ENCODE peak calls at places on chromosomes 3 and 15, in five cellular contexts. S is erythroblast, N is body of pancreas, V is GM12878, X is breast epithelium. P is an unnamed sample.

GRCh38 chr3:65729553-65729952 is 309.2 kb downstream of the MAGI1 start:
- DNase-seq in N (peak; percentile 51), S (no peak), V (no peak), X (no peak), P (no peak)

GRCh38 chr3:8813411-8813810 is 44.0 kb upstream of the OXTR start:
- DNase-seq in X (no peak), N (no peak), V (no peak), S (no peak), P (no peak)

GRCh38 chr15:71739355-71739754 is 71.0 kb upstream of the NR2E3 start:
- DNase-seq in X (no peak), N (no peak), V (no peak), S (no peak), P (no peak)

GRCh38 chr3:151112731-151113130 is 27.3 kb downstream of the MED12L start:
- DNase-seq in V (no peak), X (no peak), S (no peak), N (no peak), P (no peak)

GRCh38 chr3:190718097-190718496 is 144.4 kb downstream of the GMNC start:
- DNase-seq in S (no peak), X (no peak), V (no peak), N (no peak), P (no peak)

GRCh38 chr3:184508938-184509337 is 52.6 kb upstream of the EPHB3 start:
- DNase-seq in X (no peak), S (no peak), N (no peak), V (no peak), P (no peak)

GRCh38 chr3:60101628-60102027 is 1051.8 kb upstream of the CFAP20DC start:
- DNase-seq in N (peak; percentile 75), X (no peak), S (no peak), V (no peak), P (peak; percentile 50)

GRCh38 chr15:58182460-58183163 is 44.4 kb downstream of the AQP9 start:
- DNase-seq in S (peak; percentile 29), N (peak; percentile 41), X (no peak), V (no peak), P (peak; percentile 14)

GRCh38 chr3:181868576-181868975 is 156.9 kb downstream of the SOX2 start:
- DNase-seq in S (no peak), V (no peak), X (no peak), N (no peak), P (no peak)

GRCh38 chr15:31216210-31216911 is 110.3 kb upstream of the KLF13 start:
- DNase-seq in S (peak; percentile 93), V (no peak), X (peak; percentile 81), N (peak; percentile 86), P (peak; percentile 96)

GRCh38 chr3:25151497-25151896 is 276.6 kb upstream of the RARB start:
- DNase-seq in N (no peak), S (no peak), V (no peak), X (no peak), P (no peak)

GRCh38 chr3:12724794-12725193 is 34.3 kb downstream of the TMEM40 start:
- DNase-seq in X (no peak), V (no peak), S (no peak), N (no peak), P (no peak)

GRCh38 chr15:52657338-52657737 is 21.9 kb downstream of the ATOSA start:
- DNase-seq in V (no peak), S (no peak), X (no peak), N (no peak), P (no peak)

GRCh38 chr3:191412764-191413163 is 48.2 kb upstream of the PYDC2 start:
- DNase-seq in S (no peak), N (no peak), V (no peak), X (no peak), P (no peak)

GRCh38 chr3:140927711-140928110 is 13.9 kb upstream of the SLC25A36 start:
- DNase-seq in S (no peak), V (no peak), N (no peak), X (no peak), P (no peak)

GRCh38 chr15:90201944-90202375 is 830 bp downstream of the SEMA4B start:
- DNase-seq in V (no peak), N (no peak), S (no peak), X (no peak), P (no peak)

GRCh38 chr3:133964547-133964946 is 65.2 kb downstream of the SLCO2A1 start:
- DNase-seq in X (no peak), N (no peak), V (no peak), S (no peak), P (no peak)

GRCh38 chr15:40762919-40763800 is 708 bp upstream of the GCHFR start:
- DNase-seq in V (no peak), S (peak; percentile 74), X (peak; percentile 82), N (peak; percentile 84), P (peak; percentile 85)

GRCh38 chr15:85289677-85290365 is 90.6 kb upstream of the AKAP13 start:
- DNase-seq in S (peak; percentile 11), V (no peak), N (peak; percentile 82), X (no peak), P (peak; percentile 40)

GRCh38 chr15:92780816-92781215 is 119.3 kb upstream of the CHD2 start:
- DNase-seq in S (no peak), N (no peak), V (no peak), X (no peak), P (no peak)

GRCh38 chr15:92781925-92782453 is 118.1 kb upstream of the CHD2 start:
- DNase-seq in V (no peak), N (no peak), X (no peak), S (no peak), P (no peak)

DNA sequence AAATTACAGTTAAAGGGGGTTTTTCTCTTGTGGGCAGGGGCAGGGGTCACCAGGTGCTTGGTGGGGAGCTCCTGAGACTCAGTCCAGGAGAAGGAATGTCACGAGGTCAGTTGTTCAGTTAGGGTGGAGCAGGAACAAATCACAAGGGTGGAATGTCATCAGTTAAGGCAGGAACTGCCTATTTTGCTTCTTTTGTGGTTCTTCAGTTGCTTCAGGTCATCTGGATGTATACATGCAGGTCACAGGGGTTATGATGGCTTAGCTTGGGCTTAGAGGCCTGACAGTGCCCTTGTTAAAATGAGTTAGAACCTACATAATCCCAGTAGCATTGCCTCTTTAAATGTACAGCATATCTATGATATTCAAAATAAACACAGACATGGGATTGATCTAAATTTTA is 120.2 kb upstream of the CHD2 start:
- DNase-seq in S (no peak), V (no peak), X (no peak), N (no peak), P (no peak)
- TF ChIP-seq POLR2A in S (no peak), V (no peak), X (no peak), N (no peak), P (no peak)

GRCh38 chr3:36944641-36945270 is at the start of gene TRANK1:
- DNase-seq in X (peak; percentile 54), V (no peak), N (peak; percentile 64), S (peak; percentile 93), P (peak; percentile 71)
- TF ChIP-seq POLR2A in X (no peak), V (no peak), N (no peak), S (peak; percentile 96), P (peak; percentile 60)

DNA sequence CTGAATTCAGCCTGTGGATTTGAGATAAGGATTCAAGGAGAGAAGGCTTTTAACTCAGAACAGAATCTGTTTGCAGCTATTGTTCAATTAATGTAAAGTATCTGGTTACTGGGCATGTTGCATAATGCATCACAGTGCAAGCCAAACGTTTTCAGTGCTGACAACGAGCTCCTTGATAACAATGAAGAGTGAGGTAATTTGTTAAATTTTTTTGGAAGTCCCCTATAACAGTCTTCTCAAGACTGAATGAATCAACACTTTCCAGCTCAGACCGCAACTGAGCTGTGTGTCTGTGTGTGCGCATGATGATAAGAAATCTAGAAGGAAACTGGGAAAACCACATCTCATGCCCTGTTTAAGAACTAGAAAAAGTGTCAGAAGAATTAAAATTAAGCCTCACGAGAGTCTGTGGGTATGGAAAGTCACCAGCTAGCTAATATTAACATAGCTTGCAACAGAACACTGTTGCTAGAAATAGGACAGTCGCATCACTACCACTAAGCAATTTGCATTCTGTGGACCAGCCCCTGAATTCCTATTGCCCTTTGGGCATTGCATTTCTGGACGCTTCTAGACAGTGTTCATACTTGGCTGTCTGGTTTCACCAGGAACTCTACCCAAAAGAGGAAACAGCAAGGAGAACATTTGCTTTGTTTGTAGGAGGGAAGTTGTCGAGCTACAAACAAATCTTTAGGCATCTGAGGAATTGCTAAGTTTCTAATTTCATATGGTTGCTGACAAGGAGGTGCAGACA is 43.7 kb upstream of the ATP2C1 start:
- DNase-seq in X (no peak), N (peak; percentile 50), S (peak; percentile 94), V (peak; percentile 95), P (no peak)
- TF ChIP-seq POLR2A in X (no peak), N (no peak), S (peak; percentile 90), V (peak; percentile 56), P (no peak)

DNA sequence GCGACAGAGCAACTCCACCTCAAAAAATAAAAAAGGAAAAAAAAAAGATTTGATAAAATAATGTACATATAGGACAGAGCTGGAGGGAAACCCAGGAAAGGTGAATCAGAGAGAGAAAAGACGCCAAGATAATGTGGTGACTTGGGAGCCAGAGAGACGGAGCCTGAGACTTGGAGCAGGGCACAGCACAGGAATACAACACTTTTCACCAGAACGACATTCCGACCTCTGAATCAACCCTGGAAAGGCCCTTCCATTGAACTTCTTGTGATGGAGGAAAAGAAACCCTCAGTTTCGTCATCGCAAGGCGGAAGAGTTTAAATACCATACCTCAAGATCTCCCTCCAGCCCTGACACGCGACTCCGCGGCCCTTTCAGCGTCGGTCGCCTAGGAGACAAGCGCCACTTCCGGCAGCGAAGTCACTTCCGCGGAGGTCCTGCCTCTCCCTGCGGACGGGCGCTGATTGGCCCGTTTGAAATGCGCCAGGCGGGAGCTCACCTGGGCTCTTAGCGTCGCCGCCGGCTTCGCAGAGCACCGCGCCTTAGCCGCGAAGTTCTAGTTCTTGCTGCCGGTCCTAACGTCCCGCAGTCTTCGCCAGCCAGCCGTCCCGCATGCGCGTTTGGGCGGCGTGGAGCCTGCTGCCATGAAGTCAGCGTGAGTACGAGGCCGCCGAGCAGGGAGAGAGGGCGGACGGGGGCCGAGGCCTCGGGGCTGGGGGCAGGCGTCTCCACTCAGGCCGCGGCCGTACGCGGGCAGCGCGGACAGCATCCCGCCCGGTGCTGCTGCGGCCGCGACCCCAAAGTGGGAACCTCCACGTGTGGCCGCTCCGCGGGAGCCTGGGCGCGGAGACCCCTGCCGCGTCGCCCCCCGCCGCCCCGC is at the start of gene KIF23:
- DNase-seq in S (peak; percentile 94), X (peak; percentile 87), N (peak; percentile 91), V (peak; percentile 73), P (peak; percentile 95)
- TF ChIP-seq POLR2A in S (peak; percentile 86), X (no peak), N (no peak), V (peak; percentile 83), P (no peak)

P was measured in transverse colon.